ENCODE peak calls at places on chromosome 5, in ten cellular contexts. J is aorta; P is H1; U is psoas muscle; M is astrocyte; K is naive thymus-derived CD4-positive, alpha-beta T cell; Q is tibial artery; F is HCT116; W is lung; B is heart right ventricle. N is an unnamed sample.

GRCh38 chr5:157431544-157432200 is 28.3 kb upstream of the NIPAL4 start:
- DNase-seq in F (peak), Q (no peak), U (no peak), K (no peak), B (no peak), P (no peak), W (no peak), J (no peak), M (peak), N (no peak)

GRCh38 chr5:91296691-91297143 is 86.4 kb downstream of the ARRDC3 start:
- DNase-seq in M (peak), Q (peak), J (peak), W (peak), K (no peak), B (peak), F (no peak), P (no peak), U (peak), N (no peak)

GRCh38 chr5:17185776-17186175 is 31.7 kb upstream of the BASP1 start:
- DNase-seq in J (peak), M (peak), P (no peak), K (no peak), B (no peak), Q (peak), U (peak), F (no peak), W (no peak), N (no peak)

GRCh38 chr5:107772418-107773310 is 101.9 kb upstream of the EFNA5 start:
- DNase-seq in Q (no peak), M (no peak), P (no peak), U (no peak), W (no peak), K (no peak), F (no peak), B (peak), J (no peak), N (no peak)

GRCh38 chr5:179332741-179333290 is 12.4 kb downstream of the ADAMTS2 start:
- DNase-seq in J (no peak), U (no peak), F (no peak), P (no peak), M (no peak), K (no peak), Q (no peak), B (no peak), W (no peak), N (no peak)

GRCh38 chr5:168843277-168843997 is 264.3 kb upstream of the PANK3 start:
- DNase-seq in K (no peak), Q (no peak), P (no peak), B (no peak), M (no peak), W (no peak), U (no peak), J (no peak), F (no peak), N (no peak)

GRCh38 chr5:179802950-179803562 is 3.6 kb downstream of the MGAT4B start:
- DNase-seq in F (no peak), B (no peak), J (no peak), W (no peak), Q (no peak), U (no peak), P (no peak), K (no peak), M (no peak), N (no peak)

GRCh38 chr5:87410941-87411340 is 1.8 kb downstream of the CCNH start:
- DNase-seq in Q (no peak), J (no peak), W (no peak), M (peak), F (no peak), K (no peak), U (no peak), B (no peak), P (no peak), N (no peak)

GRCh38 chr5:115738807-115739206 is 77.7 kb downstream of the CDO1 start:
- DNase-seq in J (no peak), Q (no peak), M (no peak), P (no peak), W (no peak), F (no peak), B (no peak), U (no peak), K (no peak), N (no peak)

GRCh38 chr5:37905230-37905629 is 65.4 kb upstream of the GDNF start:
- DNase-seq in B (no peak), F (no peak), U (no peak), P (no peak), Q (no peak), K (no peak), M (no peak), J (no peak), W (no peak), N (no peak)

GRCh38 chr5:76391014-76391413 is 12.1 kb upstream of the IQGAP2 start:
- DNase-seq in J (no peak), B (no peak), F (no peak), Q (no peak), K (no peak), W (no peak), M (no peak), P (no peak), U (no peak), N (no peak)

GRCh38 chr5:156559955-156560354 is 233.0 kb downstream of the SGCD start:
- DNase-seq in U (no peak), B (no peak), W (no peak), P (no peak), K (no peak), Q (no peak), F (no peak), M (no peak), J (no peak), N (no peak)

GRCh38 chr5:103021310-103021709 is 98.6 kb downstream of the GIN1 start:
- DNase-seq in U (no peak), Q (no peak), W (no peak), K (no peak), B (no peak), F (no peak), M (peak), P (no peak), J (no peak), N (no peak)

GRCh38 chr5:174097486-174098185 is 52.1 kb downstream of the NSG2 start:
- DNase-seq in J (no peak), F (no peak), M (peak), K (no peak), B (no peak), W (no peak), P (no peak), U (no peak), Q (no peak), N (no peak)

GRCh38 chr5:148141645-148142044 is 26.7 kb upstream of the SPINK14 start:
- DNase-seq in P (no peak), F (no peak), W (no peak), K (no peak), U (no peak), B (no peak), M (no peak), J (no peak), Q (no peak), N (no peak)

GRCh38 chr5:151288180-151288579 is 15.4 kb downstream of the SLC36A3 start:
- DNase-seq in M (no peak), P (no peak), B (no peak), J (no peak), W (no peak), F (peak), K (no peak), U (no peak), Q (no peak), N (no peak)

GRCh38 chr5:45684118-45684517 is 12.1 kb downstream of the HCN1 start:
- DNase-seq in J (no peak), Q (no peak), K (no peak), F (no peak), W (no peak), U (no peak), M (no peak), P (no peak), B (no peak), N (no peak)

GRCh38 chr5:139667730-139668063 is 19.5 kb downstream of the CXXC5 start:
- DNase-seq in M (peak), P (no peak), W (no peak), K (no peak), U (no peak), J (no peak), B (no peak), F (no peak), Q (no peak), N (no peak)

GRCh38 chr5:9347541-9348295 is 198.2 kb downstream of the SEMA5A start:
- DNase-seq in P (no peak), W (no peak), K (no peak), F (no peak), J (no peak), U (no peak), M (no peak), Q (no peak), B (no peak), N (no peak)
- H3K4me3 ChIP-seq in P (no peak), W (no peak), K (no peak), F (no peak), J (no peak), U (no peak), M (no peak), Q (no peak), B (no peak), N (no peak)

DNA sequence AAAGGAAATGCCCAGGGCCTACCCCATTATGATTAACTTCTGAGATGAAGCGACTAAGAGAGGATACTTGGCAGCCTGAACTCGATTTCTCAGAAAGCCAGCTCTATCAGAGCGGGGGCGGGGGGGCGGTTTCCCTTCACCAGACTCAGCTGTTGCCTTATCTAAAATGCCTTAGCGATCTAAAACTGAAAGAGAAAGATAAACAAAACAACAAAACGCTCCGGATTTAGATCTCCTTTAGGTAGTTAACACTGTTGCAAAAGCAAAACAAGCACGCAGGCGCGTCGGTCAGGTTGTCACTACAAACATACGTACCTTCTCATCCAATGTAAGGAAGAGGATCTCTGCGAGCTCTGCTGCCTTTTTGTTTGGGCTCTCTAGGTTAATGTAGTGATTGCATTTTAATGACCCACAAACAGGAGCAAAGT is 1.1 kb downstream of the EPB41L4A start:
- DNase-seq in U (peak), B (peak), K (peak), J (peak), P (no peak), F (no peak), M (peak), W (peak), Q (peak), N (no peak)
- H3K27ac ChIP-seq in U (no peak), B (peak), K (no peak), J (no peak), P (no peak), F (no peak), M (no peak), W (peak), Q (peak), N (no peak)

GRCh38 chr5:150142189-150142788 is 13.4 kb downstream of the PDGFRB start:
- DNase-seq in P (no peak), K (no peak), Q (no peak), U (no peak), F (no peak), M (no peak), J (no peak), W (no peak), B (no peak), N (no peak)
- H3K4me3 ChIP-seq in P (no peak), K (no peak), Q (peak), U (peak), F (no peak), M (no peak), J (no peak), W (no peak), B (no peak), N (no peak)

DNA sequence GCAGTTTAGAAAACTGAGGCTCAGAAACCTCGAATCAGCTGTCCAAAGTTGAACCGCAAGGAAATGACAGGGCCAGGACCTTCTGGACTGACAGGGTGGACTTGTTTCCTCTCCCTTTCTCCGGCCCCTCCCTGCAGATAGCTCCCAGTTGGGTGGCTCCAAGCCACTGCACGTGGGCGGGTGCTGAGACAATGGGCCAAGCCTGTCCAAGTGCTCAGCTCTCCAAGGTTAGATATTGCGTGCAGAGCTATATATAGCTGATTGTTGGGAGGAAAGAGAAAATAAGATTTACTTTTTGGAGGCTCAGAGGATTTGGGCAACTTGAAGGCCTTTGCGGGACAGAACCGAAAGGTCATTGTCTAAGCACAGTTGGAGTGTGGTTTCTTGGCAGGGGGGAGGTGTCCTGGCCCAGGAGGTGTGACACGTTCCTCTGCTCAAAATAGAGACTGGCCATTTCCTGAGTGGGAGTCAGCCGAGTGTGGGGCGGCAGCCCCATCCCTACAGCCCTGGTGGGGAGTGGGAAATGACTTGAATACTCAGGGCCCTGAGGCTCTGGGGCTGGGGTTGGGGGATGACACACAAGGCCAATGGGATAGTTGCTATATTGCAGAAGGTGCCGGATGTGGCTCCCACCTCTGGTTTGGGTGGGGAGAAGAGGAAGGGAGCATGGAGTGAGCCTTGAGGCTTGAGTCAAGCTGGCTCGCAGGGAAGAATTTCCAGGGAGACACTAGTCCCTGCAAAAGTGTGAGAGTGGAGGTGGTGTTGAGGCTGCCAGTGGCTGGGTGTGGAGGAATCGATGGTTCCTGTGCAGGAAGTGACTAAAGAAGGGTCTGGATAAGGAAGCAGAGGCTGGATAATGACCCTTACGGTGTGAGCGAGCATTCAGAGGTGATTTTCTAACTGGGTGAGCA is 44.4 kb upstream of the SMAD5 start:
- DNase-seq in F (no peak), B (peak), P (no peak), M (peak), U (peak), Q (peak), W (peak), K (no peak), J (peak), N (no peak)
- H3K27ac ChIP-seq in F (no peak), B (peak), P (no peak), M (no peak), U (peak), Q (no peak), W (peak), K (no peak), J (no peak), N (no peak)

GRCh38 chr5:20229286-20230005 is 241.4 kb upstream of the CDH18 start:
- DNase-seq in W (no peak), K (no peak), Q (no peak), P (no peak), B (no peak), J (no peak), M (no peak), F (no peak), U (no peak), N (no peak)
- H3K4me3 ChIP-seq in W (no peak), K (no peak), Q (no peak), P (no peak), B (no peak), J (no peak), M (no peak), F (no peak), U (no peak), N (no peak)

GRCh38 chr5:126471875-126472537 is 48.8 kb downstream of the GRAMD2B start:
- DNase-seq in F (no peak), B (no peak), P (no peak), Q (no peak), U (no peak), W (no peak), J (no peak), M (peak), K (no peak), N (no peak)

GRCh38 chr5:126471247-126471646 is 48.0 kb downstream of the GRAMD2B start:
- DNase-seq in K (no peak), J (no peak), P (no peak), F (no peak), B (no peak), Q (no peak), U (no peak), W (no peak), M (no peak), N (no peak)

GRCh38 chr5:126464959-126465358 is 41.8 kb downstream of the GRAMD2B start:
- DNase-seq in B (no peak), U (no peak), J (no peak), F (no peak), M (no peak), W (no peak), P (no peak), Q (no peak), K (no peak), N (no peak)

GRCh38 chr5:126469925-126470324 is 46.7 kb downstream of the GRAMD2B start:
- DNase-seq in B (no peak), J (no peak), P (no peak), U (no peak), K (no peak), F (no peak), Q (no peak), M (no peak), W (no peak), N (no peak)

DNA sequence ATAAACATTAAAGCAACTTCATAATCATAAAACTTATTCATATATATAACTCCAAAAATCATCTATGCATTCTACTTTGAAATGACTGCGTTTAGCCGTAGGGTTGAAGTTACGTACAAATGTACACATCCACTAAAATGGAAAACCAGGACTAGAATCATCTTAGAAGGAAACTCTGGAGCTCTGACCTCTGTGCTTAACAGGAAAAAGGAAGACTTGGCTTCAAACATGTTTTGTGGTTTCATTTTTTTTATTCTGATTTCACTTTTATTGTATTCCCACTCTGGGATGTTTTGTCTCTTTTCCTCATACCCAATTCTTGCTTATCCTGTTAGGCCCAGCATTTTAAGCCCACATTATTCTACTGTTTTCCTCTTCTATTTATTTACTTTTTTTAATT is 44.9 kb downstream of the GRAMD2B start:
- DNase-seq in U (no peak), J (no peak), W (no peak), Q (no peak), K (no peak), F (no peak), M (no peak), B (no peak), P (no peak), N (no peak)
- H3K27ac ChIP-seq in U (no peak), J (no peak), W (no peak), Q (no peak), K (no peak), F (no peak), M (no peak), B (peak), P (no peak), N (no peak)

DNA sequence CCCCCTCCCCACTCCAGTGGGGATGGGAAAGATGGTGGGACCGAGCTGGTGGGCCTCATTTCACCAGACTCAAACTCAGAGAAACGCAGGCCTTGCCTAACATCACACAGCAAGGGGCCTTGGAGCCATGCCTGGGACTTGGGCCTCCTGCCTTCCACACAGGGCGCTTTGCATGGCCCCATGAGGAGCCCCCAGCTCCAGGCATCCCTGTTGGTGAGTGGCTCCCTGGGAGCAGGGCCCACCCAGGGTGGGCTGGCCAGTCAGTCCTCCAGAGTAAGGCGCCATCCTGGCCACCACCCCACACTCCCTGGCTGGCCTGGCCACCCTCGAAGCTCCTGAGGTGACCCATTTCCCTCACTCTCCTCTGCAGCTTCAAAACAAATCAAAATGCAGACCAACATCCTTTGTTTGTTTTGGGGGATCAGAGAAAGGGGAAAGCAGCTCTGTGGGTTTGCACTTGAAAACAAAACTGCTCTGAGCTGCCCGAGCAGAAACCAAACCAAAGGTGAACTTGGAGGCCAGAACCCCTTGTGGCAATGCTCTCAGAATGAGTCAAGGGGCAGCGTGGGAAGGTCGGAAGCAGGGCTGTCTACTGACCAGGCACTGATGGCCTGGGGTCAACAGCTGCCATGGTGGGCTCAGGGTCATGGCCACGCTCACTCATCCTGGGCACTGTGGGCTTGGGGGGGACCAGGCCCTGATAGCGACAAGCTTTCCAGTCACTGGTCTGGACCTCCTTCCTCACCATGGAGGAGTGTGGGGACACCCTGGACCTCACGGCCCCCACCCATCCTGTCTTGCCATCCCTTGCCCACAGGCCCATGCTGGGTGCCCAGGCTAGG is 37.0 kb upstream of the VDAC1 start:
- DNase-seq in K (no peak), M (no peak), W (no peak), B (no peak), J (no peak), P (no peak), U (no peak), Q (no peak), F (no peak), N (no peak)
- H3K4me3 ChIP-seq in K (no peak), M (no peak), W (no peak), B (no peak), J (no peak), P (no peak), U (no peak), Q (no peak), F (no peak), N (no peak)

DNA sequence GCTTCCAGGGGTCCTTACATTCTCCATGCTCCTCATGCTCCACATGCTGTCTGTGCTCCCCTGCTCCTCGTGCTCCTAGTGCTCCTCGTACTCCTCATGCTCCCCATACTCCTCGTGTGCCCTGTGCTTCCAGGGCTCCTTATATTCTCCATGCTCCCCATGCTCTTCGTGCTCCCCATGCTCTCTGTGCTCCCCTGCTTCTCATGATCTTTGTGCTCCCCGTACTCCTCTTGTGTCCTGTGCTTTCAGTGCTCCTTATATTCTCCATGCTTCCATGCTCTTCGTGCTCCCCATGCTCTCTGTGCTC is 51.9 kb downstream of the TRIP13 start:
- DNase-seq in Q (no peak), U (no peak), F (no peak), K (no peak), M (no peak), J (no peak), P (no peak), B (no peak), W (no peak), N (no peak)
- H3K27ac ChIP-seq in Q (no peak), U (no peak), F (no peak), K (no peak), M (no peak), J (no peak), P (no peak), B (no peak), W (no peak), N (no peak)

GRCh38 chr5:154474957-154475334 is 3.1 kb downstream of the HAND1 start:
- DNase-seq in F (no peak), U (no peak), W (no peak), B (no peak), Q (no peak), M (no peak), P (no peak), K (no peak), J (no peak), N (no peak)
- H3K4me3 ChIP-seq in F (no peak), U (no peak), W (no peak), B (peak), Q (no peak), M (no peak), P (peak), K (no peak), J (no peak), N (no peak)

GRCh38 chr5:150114773-150115408 is 28.5 kb upstream of the CSF1R start:
- DNase-seq in B (no peak), J (no peak), U (no peak), W (no peak), K (peak), P (no peak), F (no peak), Q (peak), M (no peak), N (no peak)

GRCh38 chr5:150111121-150111520 is 24.8 kb upstream of the CSF1R start:
- DNase-seq in F (no peak), Q (peak), M (no peak), J (peak), U (no peak), K (no peak), P (no peak), W (peak), B (no peak), N (no peak)

GRCh38 chr5:150114102-150114641 is 27.8 kb upstream of the CSF1R start:
- DNase-seq in F (no peak), B (no peak), P (no peak), Q (peak), J (peak), W (peak), M (no peak), K (no peak), U (no peak), N (no peak)

GRCh38 chr5:150113047-150113744 is 26.8 kb upstream of the CSF1R start:
- DNase-seq in B (no peak), Q (peak), F (no peak), W (peak), P (no peak), K (no peak), J (peak), U (no peak), M (peak), N (no peak)

GRCh38 chr5:150112211-150113046 is 26.1 kb upstream of the CSF1R start:
- DNase-seq in Q (peak), J (peak), F (no peak), B (peak), U (peak), W (peak), P (no peak), K (no peak), M (peak), N (no peak)
- H3K27ac ChIP-seq in Q (peak), J (peak), F (no peak), B (peak), U (peak), W (peak), P (no peak), K (no peak), M (peak), N (no peak)